ENCODE peak calls at places on chromosome 18, in nine cellular contexts. I, U, G, C, N, D, T, W and B are unnamed samples.

GRCh38 chr18:8754995-8755955 is 49.9 kb downstream of the MTCL1 start:
- DNase-seq in D (no peak), T (no peak), I (no peak), N (no peak), U (no peak), C (no peak), W (no peak), G (peak), B (no peak)

GRCh38 chr18:9737814-9738160 is 29.7 kb downstream of the RAB31 start:
- DNase-seq in T (no peak), N (no peak), I (no peak), G (peak), D (no peak), C (no peak), W (peak), U (no peak), B (no peak)

GRCh38 chr18:6776193-6776592 is 46.7 kb downstream of the ARHGAP28 start:
- DNase-seq in U (no peak), I (peak), N (no peak), T (no peak), W (no peak), G (peak), C (no peak), D (no peak), B (no peak)

GRCh38 chr18:48000701-48001100 is 70.2 kb upstream of the SMAD2 start:
- DNase-seq in I (no peak), W (no peak), T (no peak), U (peak), C (no peak), G (no peak), D (no peak), N (no peak), B (no peak)

GRCh38 chr18:39318462-39318861 is 1752.9 kb upstream of the CELF4 start:
- DNase-seq in T (no peak), U (no peak), I (no peak), N (no peak), G (no peak), W (no peak), C (no peak), D (no peak), B (no peak)

GRCh38 chr18:59988098-59988706 is 88.4 kb downstream of the PMAIP1 start:
- DNase-seq in C (no peak), D (peak), T (no peak), U (peak), W (peak), G (peak), N (peak), I (peak), B (no peak)

GRCh38 chr18:42029100-42029499 is 74.1 kb downstream of the PIK3C3 start:
- DNase-seq in I (no peak), U (no peak), D (no peak), N (no peak), T (no peak), W (no peak), G (no peak), C (no peak), B (no peak)

GRCh38 chr18:55833543-55833942 is 245.6 kb upstream of the TCF4 start:
- DNase-seq in I (peak), C (no peak), T (no peak), U (no peak), N (no peak), W (no peak), G (peak), D (peak), B (no peak)

GRCh38 chr18:1438458-1438910 is 533.8 kb downstream of the ADCYAP1 start:
- DNase-seq in G (no peak), W (no peak), T (no peak), I (no peak), C (no peak), U (no peak), D (no peak), N (no peak), B (no peak)

GRCh38 chr18:22667616-22668422 is 250.1 kb upstream of the CTAGE1 start:
- DNase-seq in U (no peak), I (peak), C (no peak), T (no peak), W (peak), G (peak), N (no peak), D (peak), B (no peak)

GRCh38 chr18:52387246-52387645 is 47.2 kb downstream of the DCC start:
- DNase-seq in N (no peak), T (no peak), W (no peak), C (no peak), I (no peak), D (no peak), U (no peak), G (no peak), B (no peak)

GRCh38 chr18:8212893-8213805 is 396.1 kb upstream of the RAB12 start:
- DNase-seq in D (no peak), G (peak), I (peak), W (no peak), N (no peak), C (no peak), U (no peak), T (no peak), B (no peak)

GRCh38 chr18:27004056-27004829 is 138.7 kb upstream of the AQP4 start:
- DNase-seq in C (no peak), N (no peak), W (no peak), G (peak), U (no peak), T (no peak), D (no peak), I (no peak), B (no peak)

GRCh38 chr18:39772155-39772919 is 2182.7 kb upstream of the PIK3C3 start:
- DNase-seq in U (no peak), I (no peak), W (no peak), D (no peak), G (peak), C (no peak), T (no peak), N (no peak), B (no peak)

GRCh38 chr18:9984025-9984424 is 70.2 kb downstream of the VAPA start:
- DNase-seq in N (no peak), C (no peak), D (no peak), G (no peak), T (no peak), I (no peak), U (no peak), W (no peak), B (no peak)

GRCh38 chr18:13611058-13611615 is 115.2 kb downstream of the FAM210A start:
- DNase-seq in I (no peak), T (no peak), C (peak), W (no peak), G (no peak), N (no peak), U (no peak), D (no peak), B (no peak)

GRCh38 chr18:58125183-58125582 is 81.2 kb downstream of the NEDD4L start:
- DNase-seq in G (peak), N (no peak), U (no peak), I (no peak), T (no peak), D (no peak), W (no peak), C (no peak), B (no peak)

GRCh38 chr18:10101729-10102128 is 187.9 kb downstream of the VAPA start:
- DNase-seq in W (no peak), C (no peak), U (no peak), D (no peak), N (no peak), T (no peak), G (peak), I (no peak), B (no peak)

GRCh38 chr18:65753520-65753919 is 2.7 kb downstream of the CDH7 start:
- DNase-seq in C (no peak), I (no peak), U (peak), N (no peak), T (no peak), D (no peak), W (peak), G (peak), B (peak)

GRCh38 chr18:58044370-58045264 is 591 bp downstream of the NEDD4L start:
- DNase-seq in N (peak), C (peak), U (peak), D (peak), W (peak), I (no peak), T (peak), G (peak), B (peak)

GRCh38 chr18:59536181-59536580 is 161.0 kb downstream of the CCBE1 start:
- DNase-seq in G (peak), I (no peak), D (no peak), U (no peak), W (no peak), C (no peak), N (no peak), T (no peak), B (no peak)

GRCh38 chr18:23641937-23642666 is 20.6 kb downstream of the ANKRD29 start:
- DNase-seq in I (no peak), W (no peak), D (no peak), T (no peak), U (no peak), N (no peak), C (no peak), G (no peak), B (no peak)

GRCh38 chr18:23494992-23495391 is 8.3 kb upstream of the RMC1 start:
- DNase-seq in C (no peak), I (no peak), D (no peak), T (no peak), W (peak), U (peak), N (no peak), G (no peak), B (no peak)

GRCh38 chr18:61400714-61401113 is 67.5 kb downstream of the CDH20 start:
- DNase-seq in G (peak), N (no peak), U (no peak), I (no peak), D (no peak), W (no peak), T (no peak), C (no peak), B (no peak)

GRCh38 chr18:21052385-21052784 is 59.2 kb downstream of the ROCK1 start:
- DNase-seq in N (no peak), U (no peak), I (no peak), W (no peak), G (no peak), D (no peak), C (no peak), T (no peak), B (no peak)

GRCh38 chr18:77208969-77209368 is 40.7 kb upstream of the GALR1 start:
- DNase-seq in N (peak), W (no peak), G (peak), U (no peak), T (no peak), I (no peak), C (peak), D (no peak), B (no peak)

GRCh38 chr18:57334383-57334782 is 18.0 kb upstream of the ST8SIA3 start:
- DNase-seq in N (no peak), G (no peak), I (no peak), W (no peak), D (no peak), T (no peak), C (no peak), U (no peak), B (no peak)

GRCh38 chr18:51236225-51236624 is 38.7 kb upstream of the MEX3C start:
- DNase-seq in C (no peak), T (no peak), D (peak), U (no peak), N (no peak), I (no peak), W (peak), G (no peak), B (no peak)

GRCh38 chr18:8847900-8848299 is 142.5 kb downstream of the MTCL1 start:
- DNase-seq in G (peak), N (no peak), T (no peak), W (no peak), D (no peak), C (peak), U (no peak), I (no peak), B (no peak)

GRCh38 chr18:31554776-31555175 is 36.9 kb upstream of the TTR start:
- DNase-seq in I (no peak), W (no peak), U (no peak), C (no peak), T (no peak), G (no peak), D (no peak), N (no peak), B (no peak)

GRCh38 chr18:31551883-31552282 is 39.8 kb upstream of the TTR start:
- DNase-seq in D (no peak), N (no peak), I (no peak), U (no peak), C (no peak), G (no peak), W (no peak), T (no peak), B (no peak)

GRCh38 chr18:31555971-31556747 is 35.5 kb upstream of the TTR start:
- DNase-seq in N (no peak), T (no peak), G (peak), D (peak), U (peak), I (peak), W (peak), C (no peak), B (peak)

GRCh38 chr18:31557446-31557845 is 34.2 kb upstream of the TTR start:
- DNase-seq in C (no peak), U (no peak), T (no peak), I (no peak), G (no peak), D (no peak), N (no peak), W (peak), B (no peak)

DNA sequence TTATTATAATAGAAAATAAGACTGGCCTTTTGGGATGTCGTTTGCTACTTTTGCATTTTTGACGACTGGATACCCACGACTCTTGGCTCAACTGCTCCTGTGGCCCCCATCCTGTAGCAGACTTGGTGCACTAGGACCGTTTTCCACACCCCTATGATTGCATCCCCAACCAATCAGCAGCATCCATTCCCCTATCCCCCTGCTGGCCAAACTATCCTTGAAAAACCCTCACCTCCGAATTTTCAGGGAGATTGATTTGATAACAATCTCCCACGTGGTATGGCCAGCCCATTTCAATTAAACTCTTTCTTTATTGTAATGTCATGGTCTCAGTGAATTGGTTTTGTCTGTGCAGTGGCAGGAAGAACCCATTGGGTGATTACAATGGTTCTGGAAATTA is 37.9 kb upstream of the TTR start:
- DNase-seq in D (no peak), W (peak), I (no peak), C (no peak), G (peak), U (no peak), N (no peak), T (no peak), B (no peak)
- TF ChIP-seq CTCF in D (no peak), W (peak), I (no peak), C (no peak), G (peak), U (no peak), N (no peak), T (no peak), B (peak)

GRCh38 chr18:36650906-36651305 is 177.9 kb downstream of the TPGS2 start:
- DNase-seq in U (no peak), W (no peak), D (no peak), T (no peak), I (no peak), C (no peak), N (no peak), G (no peak), B (no peak)

GRCh38 chr18:36652503-36652902 is 176.3 kb downstream of the TPGS2 start:
- DNase-seq in T (no peak), N (no peak), G (no peak), U (no peak), W (no peak), C (no peak), D (no peak), I (no peak), B (no peak)

GRCh38 chr18:36650206-36650605 is 178.6 kb downstream of the TPGS2 start:
- DNase-seq in I (no peak), C (no peak), W (no peak), U (no peak), G (no peak), T (no peak), N (no peak), D (no peak), B (no peak)

GRCh38 chr18:36648803-36649202 is 180.0 kb downstream of the TPGS2 start:
- DNase-seq in G (no peak), U (no peak), I (no peak), D (no peak), T (no peak), W (no peak), C (no peak), N (no peak), B (no peak)

GRCh38 chr18:36649205-36649604 is 179.6 kb downstream of the TPGS2 start:
- DNase-seq in I (no peak), D (no peak), C (no peak), G (no peak), U (no peak), N (no peak), W (no peak), T (no peak), B (no peak)
- TF ChIP-seq CTCF in I (no peak), D (no peak), C (no peak), G (no peak), U (no peak), N (no peak), W (no peak), T (no peak), B (no peak)

GRCh38 chr18:11655605-11655932 is 33.5 kb upstream of the GNAL start:
- DNase-seq in U (no peak), D (no peak), W (no peak), N (no peak), I (no peak), C (no peak), T (no peak), G (no peak), B (no peak)
- TF ChIP-seq CTCF in U (no peak), D (no peak), W (no peak), N (no peak), I (no peak), C (peak), T (no peak), G (no peak), B (no peak)

GRCh38 chr18:3482258-3482657 is 32.3 kb downstream of the TGIF1 start:
- DNase-seq in U (no peak), I (no peak), N (no peak), W (no peak), C (no peak), D (no peak), G (no peak), T (no peak), B (no peak)

GRCh38 chr18:3478262-3478978 is 28.4 kb downstream of the TGIF1 start:
- DNase-seq in I (no peak), N (no peak), U (no peak), C (no peak), W (no peak), T (no peak), D (no peak), G (peak), B (no peak)

GRCh38 chr18:3480827-3481226 is 30.9 kb downstream of the TGIF1 start:
- DNase-seq in T (no peak), N (no peak), U (no peak), I (no peak), G (no peak), C (no peak), W (no peak), D (no peak), B (no peak)

GRCh38 chr18:3479978-3480377 is 30.0 kb downstream of the TGIF1 start:
- DNase-seq in W (no peak), C (no peak), I (no peak), T (no peak), U (peak), N (no peak), G (no peak), D (no peak), B (no peak)

GRCh38 chr18:3481696-3482210 is 31.8 kb downstream of the TGIF1 start:
- DNase-seq in T (no peak), N (no peak), G (peak), C (no peak), W (peak), U (peak), I (no peak), D (peak), B (no peak)
- TF ChIP-seq CTCF in T (peak), N (peak), G (peak), C (peak), W (peak), U (peak), I (peak), D (peak), B (peak)

GRCh38 chr18:79540914-79541301 is 138.7 kb upstream of the CTDP1 start:
- DNase-seq in T (peak), N (peak), G (no peak), C (no peak), W (no peak), D (no peak), U (no peak), I (no peak), B (no peak)
- TF ChIP-seq CTCF in T (no peak), N (no peak), G (no peak), C (no peak), W (no peak), D (no peak), U (no peak), I (no peak), B (no peak)